ENCODE peak calls at places on chromosomes 13 and 19, in six cellular contexts. U, S, N, E, R and K are unnamed samples.

GRCh38 chr19:48560095-48560530 is 8.1 kb downstream of the SULT2B1 start:
- DNase-seq in U (no peak), E (no peak), S (no peak), N (no peak), R (no peak), K (no peak)

GRCh38 chr13:45310341-45311138 is 30.4 kb downstream of the TPT1 start:
- DNase-seq in E (no peak), S (no peak), N (no peak), R (no peak), U (no peak), K (no peak)

GRCh38 chr13:27774169-27774568 is 18.1 kb upstream of the GSX1 start:
- DNase-seq in U (no peak), N (no peak), E (no peak), S (no peak), R (no peak), K (no peak)

GRCh38 chr19:14413355-14413754 is 5.8 kb downstream of the DDX39A start:
- DNase-seq in S (no peak), R (no peak), E (no peak), U (no peak), N (no peak), K (peak; percentile 80)

GRCh38 chr13:33258437-33259193 is 26.9 kb downstream of the STARD13 start:
- DNase-seq in E (no peak), R (no peak), U (peak; percentile 63), S (no peak), N (no peak), K (no peak)

GRCh38 chr19:17889609-17890214 is 18.0 kb downstream of the SLC5A5 start:
- DNase-seq in S (peak; percentile 32), E (no peak), R (no peak), U (peak; percentile 37), N (no peak), K (peak; percentile 97)

GRCh38 chr19:13033244-13033643 is 38.0 kb downstream of the NFIX start:
- DNase-seq in N (no peak), S (no peak), R (no peak), E (no peak), U (no peak), K (peak; percentile 53)

GRCh38 chr13:85486663-85487062 is 312.6 kb downstream of the SLITRK6 start:
- DNase-seq in S (no peak), E (no peak), R (no peak), U (no peak), N (no peak), K (no peak)

GRCh38 chr13:28705734-28706133 is 13.0 kb downstream of the SLC46A3 start:
- DNase-seq in R (no peak), U (peak; percentile 36), S (no peak), N (no peak), E (no peak), K (no peak)

GRCh38 chr13:38301236-38301635 is 48.4 kb upstream of the UFM1 start:
- DNase-seq in R (no peak), U (no peak), N (no peak), E (no peak), S (no peak), K (no peak)

GRCh38 chr19:42794751-42795150 is 29.3 kb upstream of the PSG8 start:
- DNase-seq in U (peak; percentile 28), S (no peak), E (no peak), R (no peak), N (no peak), K (no peak)

GRCh38 chr19:45569619-45570421 is 14.8 kb downstream of the OPA3 start:
- DNase-seq in S (peak; percentile 38), U (no peak), R (peak; percentile 45), E (no peak), N (peak; percentile 44), K (no peak)

GRCh38 chr13:41608111-41608510 is 150.8 kb downstream of the RGCC start:
- DNase-seq in N (no peak), S (no peak), E (no peak), U (no peak), R (no peak), K (no peak)

GRCh38 chr13:33485247-33485646 is 199.7 kb upstream of the STARD13 start:
- DNase-seq in U (no peak), E (no peak), N (no peak), R (no peak), S (no peak), K (no peak)

DNA sequence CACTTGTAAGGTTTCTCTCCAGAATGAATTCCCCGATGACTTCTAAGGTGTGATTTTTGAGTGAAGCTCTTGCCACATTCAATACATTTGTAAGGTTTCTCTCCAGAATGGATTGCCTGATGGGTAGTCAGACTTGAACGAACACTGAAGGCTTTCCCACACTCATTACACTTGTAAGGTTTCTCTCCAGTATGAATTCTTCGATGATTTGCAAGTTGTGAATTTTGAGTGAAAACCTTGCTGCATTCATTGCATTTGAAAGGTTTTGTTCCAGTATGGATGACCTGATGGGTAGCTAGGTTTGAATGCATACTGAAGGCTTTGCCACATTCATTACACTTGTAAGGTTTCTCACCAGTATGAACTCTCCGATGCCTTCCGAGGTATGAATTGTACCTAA is 24.3 kb downstream of the ERVV-2 start:
- DNase-seq in U (no peak), S (no peak), E (no peak), N (no peak), R (no peak), K (no peak)
- H3K9me3 ChIP-seq in U (peaks cover 73% of the 10 kb centered on the region), S (peaks cover 93% of the 10 kb centered on the region), E (peaks cover 87% of the 10 kb centered on the region), N (peaks cover 41% of the 10 kb centered on the region), R (peaks cover 73% of the 10 kb centered on the region), K (peaks cover 37% of the 10 kb centered on the region)

GRCh38 chr13:104832265-104832664 is 1703.2 kb downstream of the EFNB2 start:
- DNase-seq in U (no peak), E (no peak), N (no peak), R (no peak), S (no peak), K (no peak)

GRCh38 chr13:104837756-104838155 is 1697.7 kb downstream of the EFNB2 start:
- DNase-seq in S (no peak), E (no peak), U (no peak), R (no peak), N (no peak), K (no peak)

GRCh38 chr13:104831823-104832222 is 1703.6 kb downstream of the EFNB2 start:
- DNase-seq in U (no peak), N (no peak), S (no peak), R (no peak), E (no peak), K (no peak)

GRCh38 chr13:104833221-104833620 is 1702.2 kb downstream of the EFNB2 start:
- DNase-seq in E (no peak), R (no peak), S (no peak), N (no peak), U (no peak), K (no peak)
- H3K4me3 ChIP-seq in E (no peak overlapping the region), R (no peak overlapping the region), S (no peak overlapping the region), N (no peak overlapping the region), U (no peak overlapping the region), K (no peak overlapping the region)

DNA sequence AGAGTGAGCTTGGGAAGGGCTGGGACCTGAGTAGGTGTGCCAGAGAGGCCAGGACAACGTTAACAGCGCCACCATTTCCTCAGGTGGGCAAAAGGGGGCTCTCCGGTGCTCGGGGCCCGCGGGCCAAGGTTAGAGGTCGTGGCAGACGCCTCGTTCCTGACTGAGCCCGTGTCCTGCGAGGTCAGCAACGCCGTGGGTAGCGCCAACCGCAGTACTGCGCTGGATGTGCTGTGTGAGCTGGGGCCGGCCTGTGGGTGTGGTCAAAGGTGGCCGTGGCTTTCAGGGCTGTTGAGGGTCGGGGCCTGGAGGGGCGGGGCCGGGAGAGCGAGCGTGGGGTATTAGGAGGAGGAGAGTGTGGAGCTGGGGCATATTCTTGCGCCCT is 3.7 kb downstream of the KIRREL2 start:
- DNase-seq in S (no peak), R (no peak), E (no peak), N (no peak), U (no peak), K (no peak)
- H3K4me1 ChIP-seq in S (no peaks in the 10 kb centered on the region), R (peaks cover 13% of the 10 kb centered on the region), E (peaks cover 5% of the 10 kb centered on the region), N (peaks cover 5% of the 10 kb centered on the region), U (no peaks in the 10 kb centered on the region), K (peaks cover 3% of the 10 kb centered on the region)

GRCh38 chr19:15538774-15539173 is 30.4 kb downstream of the CYP4F22 start:
- DNase-seq in S (no peak), R (no peak), U (peak; percentile 4), E (no peak), N (no peak), K (no peak)

GRCh38 chr19:15532779-15533521 is 24.6 kb downstream of the CYP4F22 start:
- DNase-seq in R (no peak), E (no peak), S (peak; percentile 58), N (peak; percentile 14), U (no peak), K (no peak)

GRCh38 chr19:15539638-15540037 is 31.3 kb downstream of the CYP4F22 start:
- DNase-seq in S (no peak), R (no peak), N (no peak), U (no peak), E (no peak), K (no peak)

GRCh38 chr19:15536350-15536749 is 28.0 kb downstream of the CYP4F22 start:
- DNase-seq in E (no peak), N (no peak), R (no peak), S (no peak), U (no peak), K (no peak)

DNA sequence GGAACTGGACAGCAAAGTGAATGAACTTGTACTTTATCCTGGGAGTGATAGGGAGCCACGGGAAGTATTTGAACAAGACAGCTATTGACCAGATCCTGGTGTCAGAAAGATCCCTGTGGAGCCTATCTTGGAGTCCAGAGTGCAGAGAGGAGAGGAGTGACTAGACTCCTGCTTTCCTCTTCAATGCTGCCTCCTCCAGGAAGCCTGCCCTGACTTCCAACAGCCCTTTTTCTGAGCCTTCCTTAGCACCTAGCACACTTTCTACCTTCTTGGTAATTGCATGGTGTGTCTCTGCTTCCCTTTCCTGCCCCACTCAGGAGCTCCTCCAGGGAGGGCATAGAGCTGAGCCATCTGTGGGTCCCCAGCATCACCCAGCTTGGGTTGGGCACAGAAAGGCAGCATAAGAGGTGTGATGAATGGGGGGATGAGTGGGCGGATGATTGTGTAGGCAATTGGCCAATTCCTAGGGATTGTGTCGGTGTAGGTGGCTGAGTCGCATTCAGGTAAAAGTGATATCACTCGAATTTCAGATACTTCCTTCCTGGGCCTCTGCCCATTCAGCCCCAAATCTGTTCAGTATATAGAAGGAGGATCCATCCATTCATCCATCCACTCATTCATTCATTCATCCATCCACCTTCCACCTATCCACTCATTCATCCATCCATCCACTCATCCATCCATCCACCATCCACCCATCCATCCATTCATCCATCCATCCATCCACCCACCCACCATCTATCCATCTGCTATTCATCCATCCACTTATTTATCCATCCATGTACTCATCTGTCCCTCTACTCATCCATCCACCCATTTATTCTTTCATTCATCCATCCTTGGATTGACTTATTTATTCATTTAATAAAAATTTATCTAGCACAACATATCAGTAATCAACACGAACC is 26.9 kb downstream of the CYP4F22 start:
- DNase-seq in N (no peak), R (no peak), U (no peak), S (no peak), E (no peak), K (no peak)
- H3K9me3 ChIP-seq in N (no peaks in the 10 kb centered on the region), R (no peaks in the 10 kb centered on the region), U (peaks cover 2% of the 10 kb centered on the region), S (no peaks in the 10 kb centered on the region), E (no peaks in the 10 kb centered on the region), K (no peaks in the 10 kb centered on the region)

GRCh38 chr19:55231391-55232283 is 3.1 kb upstream of the TMEM86B start:
- DNase-seq in R (no peak), U (no peak), E (no peak), S (no peak), N (no peak), K (peak; percentile 85)
- H3K4me3 ChIP-seq in R (no peak overlapping the region), U (no peak overlapping the region), E (no peak overlapping the region), S (no peak overlapping the region), N (no peak overlapping the region), K (no peak overlapping the region)

GRCh38 chr19:16457954-16458331 is 13.8 kb downstream of the EPS15L1 start:
- DNase-seq in U (no peak), R (no peak), E (no peak), S (no peak), N (no peak), K (peak; percentile 76)
- H3K4me1 ChIP-seq in U (peaks cover 23% of the 10 kb centered on the region), R (peaks cover 22% of the 10 kb centered on the region), E (peaks cover 12% of the 10 kb centered on the region), S (peaks cover 17% of the 10 kb centered on the region), N (peaks cover 24% of the 10 kb centered on the region), K (peaks cover 25% of the 10 kb centered on the region)